ENCODE peak calls at places on chromosomes 7 and 10, in eight cellular contexts. One of them, this sample, is unnamed.

GRCh38 chr10:114402871-114403544 is 1.3 kb downstream of the AFAP1L2 start:
- DNase-seq in Peyer's patch: no peak
- DNase-seq in CD8-positive, alpha-beta memory T cell: no peak
- DNase-seq in memory B cell: no peak
- DNase-seq in 8988T: no peak
- DNase-seq in fibroblast of lung: no peak
- DNase-seq in sciatic nerve: no peak
- DNase-seq in neural crest cell: peak
- DNase-seq in this sample: peak

GRCh38 chr10:86972613-86973380 is 4.5 kb downstream of the ADIRF start:
- DNase-seq in 8988T: no peak
- DNase-seq in sciatic nerve: no peak
- DNase-seq in fibroblast of lung: no peak
- DNase-seq in CD8-positive, alpha-beta memory T cell: no peak
- DNase-seq in memory B cell: no peak
- DNase-seq in Peyer's patch: no peak
- DNase-seq in neural crest cell: no peak
- DNase-seq in this sample: no peak

GRCh38 chr7:129657363-129657762 is 45.8 kb downstream of the NRF1 start:
- DNase-seq in fibroblast of lung: no peak
- DNase-seq in sciatic nerve: no peak
- DNase-seq in 8988T: no peak
- DNase-seq in neural crest cell: no peak
- DNase-seq in CD8-positive, alpha-beta memory T cell: no peak
- DNase-seq in memory B cell: no peak
- DNase-seq in Peyer's patch: no peak
- DNase-seq in this sample: no peak

GRCh38 chr10:43131906-43132305 is 6.3 kb upstream of the CSGALNACT2 start:
- DNase-seq in memory B cell: no peak
- DNase-seq in neural crest cell: no peak
- DNase-seq in sciatic nerve: no peak
- DNase-seq in CD8-positive, alpha-beta memory T cell: no peak
- DNase-seq in fibroblast of lung: no peak
- DNase-seq in Peyer's patch: no peak
- DNase-seq in 8988T: no peak
- DNase-seq in this sample: no peak

GRCh38 chr10:103145860-103146466 is 47.1 kb downstream of the NT5C2 start:
- DNase-seq in fibroblast of lung: peak
- DNase-seq in Peyer's patch: no peak
- DNase-seq in neural crest cell: no peak
- DNase-seq in memory B cell: no peak
- DNase-seq in sciatic nerve: peak
- DNase-seq in CD8-positive, alpha-beta memory T cell: no peak
- DNase-seq in 8988T: no peak
- DNase-seq in this sample: peak

GRCh38 chr10:79397051-79397450 is 48.4 kb downstream of the ZCCHC24 start:
- DNase-seq in neural crest cell: no peak
- DNase-seq in memory B cell: no peak
- DNase-seq in Peyer's patch: no peak
- DNase-seq in 8988T: no peak
- DNase-seq in fibroblast of lung: no peak
- DNase-seq in sciatic nerve: no peak
- DNase-seq in CD8-positive, alpha-beta memory T cell: no peak
- DNase-seq in this sample: no peak

GRCh38 chr10:971150-971542 is 17.1 kb upstream of the GTPBP4 start:
- DNase-seq in Peyer's patch: no peak
- DNase-seq in memory B cell: no peak
- DNase-seq in CD8-positive, alpha-beta memory T cell: no peak
- DNase-seq in 8988T: no peak
- DNase-seq in fibroblast of lung: peak
- DNase-seq in sciatic nerve: no peak
- DNase-seq in neural crest cell: no peak
- DNase-seq in this sample: peak

GRCh38 chr10:117107280-117107679 is 30.8 kb downstream of the VAX1 start:
- DNase-seq in Peyer's patch: no peak
- DNase-seq in fibroblast of lung: no peak
- DNase-seq in neural crest cell: no peak
- DNase-seq in 8988T: no peak
- DNase-seq in CD8-positive, alpha-beta memory T cell: no peak
- DNase-seq in sciatic nerve: no peak
- DNase-seq in memory B cell: no peak
- DNase-seq in this sample: no peak

GRCh38 chr10:73906524-73907447 is 4.1 kb upstream of the PLAU start:
- DNase-seq in neural crest cell: peak
- DNase-seq in sciatic nerve: peak
- DNase-seq in CD8-positive, alpha-beta memory T cell: no peak
- DNase-seq in fibroblast of lung: peak
- DNase-seq in Peyer's patch: peak
- DNase-seq in memory B cell: no peak
- DNase-seq in 8988T: no peak
- DNase-seq in this sample: peak

GRCh38 chr10:121823993-121824463 is 103.8 kb downstream of the ATE1 start:
- DNase-seq in CD8-positive, alpha-beta memory T cell: no peak
- DNase-seq in 8988T: no peak
- DNase-seq in fibroblast of lung: peak
- DNase-seq in neural crest cell: no peak
- DNase-seq in sciatic nerve: no peak
- DNase-seq in Peyer's patch: no peak
- DNase-seq in memory B cell: no peak
- DNase-seq in this sample: peak

GRCh38 chr10:5361966-5362365 is 2.8 kb upstream of the UCN3 start:
- DNase-seq in neural crest cell: no peak
- DNase-seq in memory B cell: no peak
- DNase-seq in Peyer's patch: no peak
- DNase-seq in fibroblast of lung: no peak
- DNase-seq in CD8-positive, alpha-beta memory T cell: no peak
- DNase-seq in sciatic nerve: no peak
- DNase-seq in 8988T: no peak
- DNase-seq in this sample: no peak

GRCh38 chr10:14382022-14382421 is 51.3 kb upstream of the FRMD4A start:
- DNase-seq in neural crest cell: no peak
- DNase-seq in fibroblast of lung: no peak
- DNase-seq in CD8-positive, alpha-beta memory T cell: no peak
- DNase-seq in 8988T: no peak
- DNase-seq in Peyer's patch: no peak
- DNase-seq in sciatic nerve: no peak
- DNase-seq in memory B cell: no peak
- DNase-seq in this sample: no peak

GRCh38 chr10:25017247-25017590 is 807 bp downstream of the THNSL1 start:
- DNase-seq in sciatic nerve: no peak
- DNase-seq in 8988T: peak
- DNase-seq in CD8-positive, alpha-beta memory T cell: no peak
- DNase-seq in neural crest cell: no peak
- DNase-seq in fibroblast of lung: no peak
- DNase-seq in memory B cell: no peak
- DNase-seq in Peyer's patch: no peak
- DNase-seq in this sample: no peak

GRCh38 chr10:75014516-75015230 is 96.8 kb upstream of the SAMD8 start:
- DNase-seq in sciatic nerve: no peak
- DNase-seq in Peyer's patch: no peak
- DNase-seq in fibroblast of lung: no peak
- DNase-seq in neural crest cell: no peak
- DNase-seq in CD8-positive, alpha-beta memory T cell: no peak
- DNase-seq in memory B cell: no peak
- DNase-seq in 8988T: no peak
- DNase-seq in this sample: no peak

GRCh38 chr10:66586073-66586472 is 339.8 kb upstream of the LRRTM3 start:
- DNase-seq in memory B cell: no peak
- DNase-seq in 8988T: no peak
- DNase-seq in fibroblast of lung: peak
- DNase-seq in Peyer's patch: no peak
- DNase-seq in neural crest cell: no peak
- DNase-seq in sciatic nerve: no peak
- DNase-seq in CD8-positive, alpha-beta memory T cell: no peak
- DNase-seq in this sample: peak

GRCh38 chr10:133260895-133261725 is 15.6 kb downstream of the ADAM8 start:
- DNase-seq in fibroblast of lung: no peak
- DNase-seq in CD8-positive, alpha-beta memory T cell: peak
- DNase-seq in sciatic nerve: peak
- DNase-seq in memory B cell: no peak
- DNase-seq in 8988T: peak
- DNase-seq in neural crest cell: peak
- DNase-seq in Peyer's patch: peak
- DNase-seq in this sample: peak

GRCh38 chr10:101065479-101066145 is 3.8 kb downstream of the KAZALD1 start:
- DNase-seq in Peyer's patch: no peak
- DNase-seq in memory B cell: no peak
- DNase-seq in neural crest cell: no peak
- DNase-seq in CD8-positive, alpha-beta memory T cell: no peak
- DNase-seq in 8988T: no peak
- DNase-seq in sciatic nerve: no peak
- DNase-seq in fibroblast of lung: peak
- DNase-seq in this sample: peak

GRCh38 chr7:132084776-132085388 is 491.4 kb downstream of the PLXNA4 start:
- DNase-seq in sciatic nerve: no peak
- DNase-seq in CD8-positive, alpha-beta memory T cell: no peak
- DNase-seq in fibroblast of lung: no peak
- DNase-seq in memory B cell: no peak
- DNase-seq in Peyer's patch: no peak
- DNase-seq in 8988T: no peak
- DNase-seq in neural crest cell: no peak
- DNase-seq in this sample: peak

GRCh38 chr7:144818516-144818915 is 17.3 kb downstream of the TPK1 start:
- DNase-seq in 8988T: no peak
- DNase-seq in Peyer's patch: no peak
- DNase-seq in fibroblast of lung: peak
- DNase-seq in neural crest cell: no peak
- DNase-seq in memory B cell: no peak
- DNase-seq in sciatic nerve: no peak
- DNase-seq in CD8-positive, alpha-beta memory T cell: no peak
- DNase-seq in this sample: no peak

GRCh38 chr7:105768898-105769507 is 107.4 kb downstream of the ATXN7L1 start:
- DNase-seq in 8988T: no peak
- DNase-seq in neural crest cell: no peak
- DNase-seq in sciatic nerve: no peak
- DNase-seq in fibroblast of lung: no peak
- DNase-seq in memory B cell: no peak
- DNase-seq in Peyer's patch: no peak
- DNase-seq in CD8-positive, alpha-beta memory T cell: no peak
- DNase-seq in this sample: no peak

GRCh38 chr10:13707156-13707881 is 120.6 kb downstream of the PRPF18 start:
- DNase-seq in 8988T: no peak
- DNase-seq in Peyer's patch: peak
- DNase-seq in memory B cell: no peak
- DNase-seq in CD8-positive, alpha-beta memory T cell: no peak
- DNase-seq in neural crest cell: peak
- DNase-seq in sciatic nerve: peak
- DNase-seq in fibroblast of lung: peak
- DNase-seq in this sample: peak

GRCh38 chr7:125061776-125062397 is 132.3 kb upstream of the POT1 start:
- DNase-seq in memory B cell: no peak
- DNase-seq in sciatic nerve: no peak
- DNase-seq in CD8-positive, alpha-beta memory T cell: no peak
- DNase-seq in Peyer's patch: no peak
- DNase-seq in fibroblast of lung: peak
- DNase-seq in 8988T: no peak
- DNase-seq in neural crest cell: no peak
- DNase-seq in this sample: peak

GRCh38 chr7:132131196-132131595 is 445.1 kb downstream of the PLXNA4 start:
- DNase-seq in fibroblast of lung: no peak
- DNase-seq in memory B cell: no peak
- DNase-seq in sciatic nerve: no peak
- DNase-seq in 8988T: no peak
- DNase-seq in neural crest cell: no peak
- DNase-seq in Peyer's patch: no peak
- DNase-seq in CD8-positive, alpha-beta memory T cell: no peak
- DNase-seq in this sample: no peak

GRCh38 chr10:94292448-94293118 is 70.2 kb downstream of the NOC3L start:
- DNase-seq in Peyer's patch: no peak
- DNase-seq in neural crest cell: no peak
- DNase-seq in 8988T: no peak
- DNase-seq in memory B cell: no peak
- DNase-seq in CD8-positive, alpha-beta memory T cell: no peak
- DNase-seq in fibroblast of lung: peak
- DNase-seq in sciatic nerve: peak
- DNase-seq in this sample: peak

GRCh38 chr7:12458520-12459131 is 55.0 kb upstream of the VWDE start:
- DNase-seq in Peyer's patch: no peak
- DNase-seq in fibroblast of lung: peak
- DNase-seq in sciatic nerve: no peak
- DNase-seq in 8988T: peak
- DNase-seq in CD8-positive, alpha-beta memory T cell: no peak
- DNase-seq in memory B cell: no peak
- DNase-seq in neural crest cell: no peak
- DNase-seq in this sample: peak

GRCh38 chr10:97705006-97705670 is 8.4 kb upstream of the MARVELD1 start:
- DNase-seq in Peyer's patch: no peak
- DNase-seq in fibroblast of lung: no peak
- DNase-seq in 8988T: no peak
- DNase-seq in neural crest cell: no peak
- DNase-seq in sciatic nerve: no peak
- DNase-seq in memory B cell: no peak
- DNase-seq in CD8-positive, alpha-beta memory T cell: no peak
- DNase-seq in this sample: no peak

GRCh38 chr10:97291357-97292096 is 910 bp downstream of the ARHGAP19 start:
- DNase-seq in neural crest cell: no peak
- DNase-seq in memory B cell: no peak
- DNase-seq in 8988T: no peak
- DNase-seq in fibroblast of lung: no peak
- DNase-seq in sciatic nerve: no peak
- DNase-seq in CD8-positive, alpha-beta memory T cell: no peak
- DNase-seq in Peyer's patch: no peak
- DNase-seq in this sample: no peak

GRCh38 chr7:128859232-128860157 is 3.2 kb upstream of the ATP6V1F start:
- DNase-seq in memory B cell: no peak
- DNase-seq in CD8-positive, alpha-beta memory T cell: no peak
- DNase-seq in sciatic nerve: no peak
- DNase-seq in neural crest cell: no peak
- DNase-seq in fibroblast of lung: no peak
- DNase-seq in 8988T: no peak
- DNase-seq in Peyer's patch: no peak
- DNase-seq in this sample: no peak

GRCh38 chr10:35037104-35037503 is 53.0 kb downstream of the CUL2 start:
- DNase-seq in CD8-positive, alpha-beta memory T cell: no peak
- DNase-seq in memory B cell: no peak
- DNase-seq in 8988T: no peak
- DNase-seq in Peyer's patch: no peak
- DNase-seq in sciatic nerve: no peak
- DNase-seq in neural crest cell: no peak
- DNase-seq in fibroblast of lung: no peak
- DNase-seq in this sample: no peak